ENCODE peak calls at places on chromosomes 13 and 19, in seven cellular contexts. One of them, this sample, is unnamed.

GRCh38 chr19:32404939-32405430 is 585 bp upstream of the DPY19L3 start:
- DNase-seq in thyroid gland: peak
- DNase-seq in G401: peak
- DNase-seq in HTR-8/SVneo: peak
- DNase-seq in ACHN: peak
- DNase-seq in LHCN-M2: peak
- DNase-seq in amniotic epithelial cell: no peak
- DNase-seq in this sample: peak

GRCh38 chr13:57136093-57136492 is 4.6 kb upstream of the PRR20A start:
- DNase-seq in G401: no peak
- DNase-seq in ACHN: no peak
- DNase-seq in LHCN-M2: no peak
- DNase-seq in amniotic epithelial cell: no peak
- DNase-seq in HTR-8/SVneo: no peak
- DNase-seq in thyroid gland: no peak
- DNase-seq in this sample: no peak

GRCh38 chr13:97858161-97858560 is 95.3 kb upstream of the IPO5 start:
- DNase-seq in LHCN-M2: no peak
- DNase-seq in thyroid gland: no peak
- DNase-seq in ACHN: no peak
- DNase-seq in G401: no peak
- DNase-seq in amniotic epithelial cell: no peak
- DNase-seq in HTR-8/SVneo: no peak
- DNase-seq in this sample: no peak

GRCh38 chr13:78909276-78909675 is 250.3 kb upstream of the OBI1 start:
- DNase-seq in thyroid gland: no peak
- DNase-seq in ACHN: no peak
- DNase-seq in amniotic epithelial cell: no peak
- DNase-seq in LHCN-M2: no peak
- DNase-seq in G401: no peak
- DNase-seq in HTR-8/SVneo: no peak
- DNase-seq in this sample: no peak

GRCh38 chr13:110137677-110138008 is 169.3 kb downstream of the COL4A1 start:
- DNase-seq in thyroid gland: peak
- DNase-seq in ACHN: peak
- DNase-seq in G401: peak
- DNase-seq in LHCN-M2: no peak
- DNase-seq in HTR-8/SVneo: peak
- DNase-seq in amniotic epithelial cell: no peak
- DNase-seq in this sample: peak

GRCh38 chr19:11256189-11256588 is 6.1 kb downstream of the DOCK6 start:
- DNase-seq in amniotic epithelial cell: peak
- DNase-seq in ACHN: no peak
- DNase-seq in thyroid gland: no peak
- DNase-seq in HTR-8/SVneo: no peak
- DNase-seq in G401: no peak
- DNase-seq in LHCN-M2: peak
- DNase-seq in this sample: no peak

GRCh38 chr13:98482476-98483444 is 94.1 kb downstream of the STK24 start:
- DNase-seq in ACHN: no peak
- DNase-seq in LHCN-M2: peak
- DNase-seq in G401: no peak
- DNase-seq in thyroid gland: peak
- DNase-seq in amniotic epithelial cell: peak
- DNase-seq in HTR-8/SVneo: no peak
- DNase-seq in this sample: no peak

GRCh38 chr13:110244926-110245325 is 62.0 kb downstream of the COL4A1 start:
- DNase-seq in HTR-8/SVneo: no peak
- DNase-seq in LHCN-M2: no peak
- DNase-seq in ACHN: no peak
- DNase-seq in thyroid gland: no peak
- DNase-seq in amniotic epithelial cell: no peak
- DNase-seq in G401: no peak
- DNase-seq in this sample: no peak

GRCh38 chr13:99962242-99962641 is 9.3 kb downstream of the ZIC5 start:
- DNase-seq in G401: peak
- DNase-seq in ACHN: no peak
- DNase-seq in HTR-8/SVneo: no peak
- DNase-seq in amniotic epithelial cell: no peak
- DNase-seq in thyroid gland: no peak
- DNase-seq in LHCN-M2: no peak
- DNase-seq in this sample: no peak

GRCh38 chr13:52459668-52460067 is 4.4 kb downstream of the CKAP2 start:
- DNase-seq in thyroid gland: no peak
- DNase-seq in LHCN-M2: peak
- DNase-seq in amniotic epithelial cell: peak
- DNase-seq in G401: no peak
- DNase-seq in HTR-8/SVneo: no peak
- DNase-seq in ACHN: peak
- DNase-seq in this sample: peak

GRCh38 chr13:48761256-48761655 is 107.5 kb downstream of the CYSLTR2 start:
- DNase-seq in G401: no peak
- DNase-seq in amniotic epithelial cell: no peak
- DNase-seq in HTR-8/SVneo: no peak
- DNase-seq in LHCN-M2: no peak
- DNase-seq in thyroid gland: no peak
- DNase-seq in ACHN: no peak
- DNase-seq in this sample: no peak

GRCh38 chr13:30107536-30108136 is 199.7 kb downstream of the KATNAL1 start:
- DNase-seq in amniotic epithelial cell: peak
- DNase-seq in LHCN-M2: peak
- DNase-seq in HTR-8/SVneo: no peak
- DNase-seq in thyroid gland: no peak
- DNase-seq in ACHN: peak
- DNase-seq in G401: no peak
- DNase-seq in this sample: peak

This sample was measured in PC-3.